ENCODE peak calls at places on chromosomes 16 and 17, in seven cellular contexts. One of them, this sample, is unnamed.

GRCh38 chr16:65655802-65656201 is 533.9 kb upstream of the CDH11 start:
- DNase-seq in Peyer's patch: no peak
- DNase-seq in IMR-90: no peak
- DNase-seq in spleen: no peak
- DNase-seq in A549: no peak
- DNase-seq in tibial nerve: no peak
- DNase-seq in esophagus squamous epithelium: no peak
- DNase-seq in this sample: no peak

GRCh38 chr16:87416826-87417471 is 24.8 kb downstream of the MAP1LC3B start:
- DNase-seq in A549: peak; percentile 54
- DNase-seq in IMR-90: peak; percentile 72
- DNase-seq in esophagus squamous epithelium: no peak
- DNase-seq in tibial nerve: no peak
- DNase-seq in Peyer's patch: no peak
- DNase-seq in spleen: no peak
- DNase-seq in this sample: no peak

GRCh38 chr16:52581530-52581929 is 34.6 kb upstream of the TOX3 start:
- DNase-seq in spleen: no peak
- DNase-seq in tibial nerve: no peak
- DNase-seq in IMR-90: no peak
- DNase-seq in Peyer's patch: no peak
- DNase-seq in A549: peak; percentile 48
- DNase-seq in esophagus squamous epithelium: no peak
- DNase-seq in this sample: no peak

GRCh38 chr16:84478172-84478948 is 26.1 kb downstream of the MEAK7 start:
- DNase-seq in tibial nerve: no peak
- DNase-seq in A549: no peak
- DNase-seq in spleen: peak; percentile 29
- DNase-seq in IMR-90: peak; percentile 88
- DNase-seq in Peyer's patch: no peak
- DNase-seq in esophagus squamous epithelium: no peak
- DNase-seq in this sample: no peak

GRCh38 chr16:8625491-8626087 is 4.1 kb downstream of the METTL22 start:
- DNase-seq in IMR-90: no peak
- DNase-seq in spleen: peak; percentile 62
- DNase-seq in Peyer's patch: no peak
- DNase-seq in A549: no peak
- DNase-seq in esophagus squamous epithelium: no peak
- DNase-seq in tibial nerve: no peak
- DNase-seq in this sample: no peak

GRCh38 chr16:22813946-22814325 is at the start of gene HS3ST2:
- DNase-seq in esophagus squamous epithelium: no peak
- DNase-seq in tibial nerve: no peak
- DNase-seq in IMR-90: no peak
- DNase-seq in A549: no peak
- DNase-seq in Peyer's patch: no peak
- DNase-seq in spleen: no peak
- DNase-seq in this sample: no peak

GRCh38 chr16:4936991-4937781 is at the start of gene PPL:
- DNase-seq in Peyer's patch: peak; percentile 94
- DNase-seq in A549: peak; percentile 73
- DNase-seq in spleen: no peak
- DNase-seq in esophagus squamous epithelium: no peak
- DNase-seq in tibial nerve: peak; percentile 60
- DNase-seq in IMR-90: no peak
- DNase-seq in this sample: peak; percentile 75

GRCh38 chr17:38797091-38797490 is 2.3 kb downstream of the PIP4K2B start:
- DNase-seq in Peyer's patch: no peak
- DNase-seq in A549: no peak
- DNase-seq in esophagus squamous epithelium: no peak
- DNase-seq in IMR-90: peak; percentile 55
- DNase-seq in tibial nerve: no peak
- DNase-seq in spleen: no peak
- DNase-seq in this sample: no peak

GRCh38 chr17:81814748-81815645 is 11.0 kb downstream of the GCGR start:
- DNase-seq in A549: no peak
- DNase-seq in Peyer's patch: no peak
- DNase-seq in IMR-90: no peak
- DNase-seq in esophagus squamous epithelium: no peak
- DNase-seq in tibial nerve: no peak
- DNase-seq in spleen: no peak
- DNase-seq in this sample: no peak

GRCh38 chr17:44205962-44206824 is 6.5 kb upstream of the ATXN7L3 start:
- DNase-seq in Peyer's patch: no peak
- DNase-seq in tibial nerve: no peak
- DNase-seq in esophagus squamous epithelium: no peak
- DNase-seq in spleen: no peak
- DNase-seq in A549: peak; percentile 51
- DNase-seq in IMR-90: no peak
- DNase-seq in this sample: no peak

GRCh38 chr17:859461-860195 is 77.5 kb downstream of the MRM3 start:
- DNase-seq in A549: no peak
- DNase-seq in IMR-90: peak; percentile 60
- DNase-seq in tibial nerve: no peak
- DNase-seq in Peyer's patch: no peak
- DNase-seq in esophagus squamous epithelium: no peak
- DNase-seq in spleen: no peak
- DNase-seq in this sample: peak; percentile 67

GRCh38 chr16:23274968-23275367 is 27.1 kb upstream of the SCNN1B start:
- DNase-seq in spleen: no peak
- DNase-seq in Peyer's patch: no peak
- DNase-seq in tibial nerve: no peak
- DNase-seq in IMR-90: no peak
- DNase-seq in esophagus squamous epithelium: no peak
- DNase-seq in A549: peak; percentile 60
- DNase-seq in this sample: no peak

GRCh38 chr17:20157078-20157360 is 147.9 kb downstream of the SPECC1 start:
- DNase-seq in esophagus squamous epithelium: no peak
- DNase-seq in IMR-90: no peak
- DNase-seq in spleen: no peak
- DNase-seq in Peyer's patch: peak; percentile 50
- DNase-seq in A549: no peak
- DNase-seq in tibial nerve: no peak
- DNase-seq in this sample: no peak

GRCh38 chr16:35298460-35299243 is 1839.2 kb downstream of the TP53TG3F start:
- DNase-seq in IMR-90: no peak
- DNase-seq in esophagus squamous epithelium: no peak
- DNase-seq in spleen: no peak
- DNase-seq in tibial nerve: no peak
- DNase-seq in A549: no peak
- DNase-seq in Peyer's patch: no peak
- DNase-seq in this sample: no peak

GRCh38 chr16:76940251-76940650 is 250.7 kb upstream of the MON1B start:
- DNase-seq in tibial nerve: no peak
- DNase-seq in IMR-90: no peak
- DNase-seq in spleen: no peak
- DNase-seq in Peyer's patch: no peak
- DNase-seq in esophagus squamous epithelium: no peak
- DNase-seq in A549: no peak
- DNase-seq in this sample: no peak

GRCh38 chr17:8935194-8935593 is 30.3 kb downstream of the PIK3R5 start:
- DNase-seq in Peyer's patch: no peak
- DNase-seq in tibial nerve: no peak
- DNase-seq in IMR-90: no peak
- DNase-seq in A549: peak; percentile 26
- DNase-seq in spleen: peak; percentile 84
- DNase-seq in esophagus squamous epithelium: no peak
- DNase-seq in this sample: no peak

GRCh38 chr17:67469208-67469980 is 92.3 kb downstream of the PITPNC1 start:
- DNase-seq in IMR-90: peak; percentile 28
- DNase-seq in A549: no peak
- DNase-seq in tibial nerve: no peak
- DNase-seq in spleen: no peak
- DNase-seq in esophagus squamous epithelium: no peak
- DNase-seq in Peyer's patch: no peak
- DNase-seq in this sample: no peak

GRCh38 chr16:28324887-28325279 is 32.6 kb downstream of the SBK1 start:
- DNase-seq in IMR-90: no peak
- DNase-seq in spleen: no peak
- DNase-seq in A549: no peak
- DNase-seq in Peyer's patch: no peak
- DNase-seq in tibial nerve: no peak
- DNase-seq in esophagus squamous epithelium: no peak
- DNase-seq in this sample: no peak

GRCh38 chr16:88700636-88701482 is 5.3 kb downstream of the RNF166 start:
- DNase-seq in IMR-90: peak; percentile 90
- DNase-seq in Peyer's patch: peak; percentile 98
- DNase-seq in tibial nerve: peak; percentile 74
- DNase-seq in A549: no peak
- DNase-seq in esophagus squamous epithelium: peak; percentile 90
- DNase-seq in spleen: peak; percentile 100
- DNase-seq in this sample: peak; percentile 77

GRCh38 chr16:69325784-69326171 is 4.6 kb downstream of the PDF start:
- DNase-seq in esophagus squamous epithelium: no peak
- DNase-seq in spleen: peak; percentile 41
- DNase-seq in A549: no peak
- DNase-seq in IMR-90: no peak
- DNase-seq in tibial nerve: no peak
- DNase-seq in Peyer's patch: no peak
- DNase-seq in this sample: no peak

GRCh38 chr16:56199164-56199563 is 7.9 kb downstream of the GNAO1 start:
- DNase-seq in A549: no peak
- DNase-seq in IMR-90: no peak
- DNase-seq in tibial nerve: no peak
- DNase-seq in esophagus squamous epithelium: no peak
- DNase-seq in Peyer's patch: no peak
- DNase-seq in spleen: no peak
- DNase-seq in this sample: no peak

GRCh38 chr17:19288453-19288852 is 51.3 kb downstream of the EPN2 start:
- DNase-seq in esophagus squamous epithelium: no peak
- DNase-seq in IMR-90: no peak
- DNase-seq in tibial nerve: no peak
- DNase-seq in spleen: peak; percentile 34
- DNase-seq in Peyer's patch: no peak
- DNase-seq in A549: peak; percentile 19
- DNase-seq in this sample: no peak

GRCh38 chr16:81939164-81940067 is 71.9 kb downstream of the SDR42E1 start:
- DNase-seq in spleen: no peak
- DNase-seq in tibial nerve: no peak
- DNase-seq in Peyer's patch: no peak
- DNase-seq in IMR-90: no peak
- DNase-seq in A549: peak; percentile 14
- DNase-seq in esophagus squamous epithelium: no peak
- DNase-seq in this sample: no peak

GRCh38 chr16:47311738-47312505 is 148.9 kb downstream of the ITFG1 start:
- DNase-seq in Peyer's patch: no peak
- DNase-seq in esophagus squamous epithelium: no peak
- DNase-seq in IMR-90: peak; percentile 57
- DNase-seq in spleen: no peak
- DNase-seq in A549: peak; percentile 10
- DNase-seq in tibial nerve: no peak
- DNase-seq in this sample: no peak

GRCh38 chr17:46191332-46192210 is 1.7 kb downstream of the KANSL1 start:
- DNase-seq in tibial nerve: no peak
- DNase-seq in A549: peak; percentile 64
- DNase-seq in spleen: no peak
- DNase-seq in IMR-90: no peak
- DNase-seq in esophagus squamous epithelium: no peak
- DNase-seq in Peyer's patch: no peak
- DNase-seq in this sample: peak; percentile 33

DNA sequence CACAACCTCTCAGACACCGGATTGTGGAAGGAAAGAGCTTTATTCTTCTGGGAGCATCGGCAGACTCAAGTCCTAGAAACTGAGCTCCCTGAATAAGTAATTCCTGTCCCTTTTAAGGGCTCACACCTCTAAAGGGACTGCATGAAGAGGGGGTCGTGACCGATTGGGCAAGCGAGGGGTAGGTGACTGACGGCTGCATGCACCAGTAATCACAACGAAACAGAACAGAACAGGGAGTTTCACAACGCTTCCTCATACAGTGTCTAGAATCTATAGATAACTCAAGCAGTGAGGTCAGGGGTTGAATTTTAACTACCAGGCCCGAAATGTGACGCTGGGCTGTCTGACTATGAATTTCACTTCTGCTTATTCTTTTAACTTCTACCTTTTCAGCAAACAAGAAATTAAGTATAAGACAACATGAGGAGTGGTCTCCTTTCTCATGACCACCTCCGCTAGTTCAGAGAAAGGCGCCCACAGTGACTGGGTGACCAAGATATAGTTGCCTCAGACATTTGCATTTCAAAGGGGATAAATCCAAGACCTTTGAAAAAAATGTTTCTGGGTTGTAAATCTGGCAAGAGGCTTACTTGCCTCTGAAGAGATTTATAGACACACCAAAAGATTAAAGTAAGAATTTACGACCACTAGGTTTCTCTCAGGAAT is 88.4 kb upstream of the ATF7IP2 start:
- DNase-seq in esophagus squamous epithelium: no peak
- DNase-seq in Peyer's patch: peak; percentile 85
- DNase-seq in tibial nerve: no peak
- DNase-seq in IMR-90: no peak
- DNase-seq in spleen: peak; percentile 83
- DNase-seq in A549: no peak
- DNase-seq in this sample: no peak
- H3K4me3 ChIP-seq in esophagus squamous epithelium: no peak overlapping the region
- H3K4me3 ChIP-seq in Peyer's patch: no peak overlapping the region
- H3K4me3 ChIP-seq in tibial nerve: no peak overlapping the region
- H3K4me3 ChIP-seq in IMR-90: no peak overlapping the region
- H3K4me3 ChIP-seq in spleen: no peak overlapping the region
- H3K4me3 ChIP-seq in A549: no peak overlapping the region
- H3K4me3 ChIP-seq in this sample: no peak overlapping the region

GRCh38 chr16:75555707-75556512 is at the start of gene TMEM231:
- DNase-seq in IMR-90: peak; percentile 89
- DNase-seq in esophagus squamous epithelium: peak; percentile 84
- DNase-seq in tibial nerve: peak; percentile 97
- DNase-seq in spleen: peak; percentile 99
- DNase-seq in Peyer's patch: peak; percentile 99
- DNase-seq in A549: peak; percentile 91
- DNase-seq in this sample: peak; percentile 97
- TF ChIP-seq POLR2A in IMR-90: no peak
- TF ChIP-seq POLR2A in esophagus squamous epithelium: no peak
- TF ChIP-seq POLR2A in tibial nerve: no peak
- TF ChIP-seq POLR2A in spleen: no peak
- TF ChIP-seq POLR2A in Peyer's patch: no peak
- TF ChIP-seq POLR2A in A549: peak; percentile 49
- TF ChIP-seq POLR2A in this sample: no peak

DNA sequence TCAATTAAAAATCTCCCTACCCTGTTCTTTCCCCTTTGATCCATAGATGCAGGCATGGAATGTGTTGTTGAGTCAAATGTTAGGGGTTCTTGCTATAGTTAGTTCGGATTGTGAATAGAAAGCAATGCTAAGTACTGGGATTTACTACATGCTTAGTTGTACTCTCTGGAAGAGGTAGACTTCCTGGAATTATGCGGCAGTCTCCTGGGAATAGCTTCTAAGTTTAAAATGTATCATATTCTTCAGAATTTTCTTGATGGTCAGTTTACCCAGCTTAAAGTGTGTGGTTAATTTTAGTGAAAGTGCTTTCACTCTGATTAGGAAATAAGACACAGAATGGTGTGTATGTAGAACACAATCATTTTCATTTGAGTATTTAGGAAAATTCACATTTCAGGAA is 3.5 kb downstream of the CLTC start:
- DNase-seq in esophagus squamous epithelium: no peak
- DNase-seq in spleen: no peak
- DNase-seq in A549: no peak
- DNase-seq in IMR-90: no peak
- DNase-seq in Peyer's patch: no peak
- DNase-seq in tibial nerve: no peak
- DNase-seq in this sample: no peak
- H3K4me1 ChIP-seq in esophagus squamous epithelium: peaks cover 39% of the 10 kb centered on the region
- H3K4me1 ChIP-seq in spleen: peaks cover 73% of the 10 kb centered on the region
- H3K4me1 ChIP-seq in A549: peaks cover 62% of the 10 kb centered on the region
- H3K4me1 ChIP-seq in IMR-90: peaks cover 11% of the 10 kb centered on the region
- H3K4me1 ChIP-seq in Peyer's patch: peaks cover 34% of the 10 kb centered on the region
- H3K4me1 ChIP-seq in tibial nerve: no peaks in the 10 kb centered on the region
- H3K4me1 ChIP-seq in this sample: peaks cover 9% of the 10 kb centered on the region

GRCh38 chr17:29621751-29622194 is 939 bp downstream of the CORO6 start:
- DNase-seq in Peyer's patch: no peak
- DNase-seq in A549: no peak
- DNase-seq in IMR-90: no peak
- DNase-seq in spleen: no peak
- DNase-seq in esophagus squamous epithelium: no peak
- DNase-seq in tibial nerve: no peak
- DNase-seq in this sample: no peak
- H3K4me3 ChIP-seq in Peyer's patch: peak overlapping the region; percentile 70
- H3K4me3 ChIP-seq in A549: peak overlapping the region; percentile 61
- H3K4me3 ChIP-seq in IMR-90: peak overlapping the region; percentile 66
- H3K4me3 ChIP-seq in spleen: no peak overlapping the region
- H3K4me3 ChIP-seq in esophagus squamous epithelium: peak overlapping the region; percentile 69
- H3K4me3 ChIP-seq in tibial nerve: peak overlapping the region; percentile 80
- H3K4me3 ChIP-seq in this sample: peak overlapping the region; percentile 50